ENCODE peak calls at places on chromosomes 6 and 20, in eight cellular contexts. W is T-helper 2 cell; O is cardiac fibroblast; Y is right lobe of liver; M is activated CD4-positive, alpha-beta T cell treated with anti-CD3 and anti-CD28 coated beads for 36 hours; Q is HCT116; T is CD8-positive, alpha-beta T cell; A is SW480. B is an unnamed sample.

GRCh38 chr6:3405182-3405518 is 51.7 kb downstream of the SLC22A23 start:
- DNase-seq in T (no peak), W (no peak), M (no peak), Y (no peak), O (no peak), Q (no peak), A (no peak), B (no peak)

GRCh38 chr6:106360410-106360988 is at the start of gene CRYBG1:
- DNase-seq in T (peak), O (peak), M (peak), A (peak), Y (peak), W (peak), Q (peak), B (peak)

GRCh38 chr20:20568604-20569205 is 143.7 kb downstream of the RALGAPA2 start:
- DNase-seq in W (no peak), O (peak), T (no peak), Q (no peak), A (peak), Y (no peak), M (peak), B (peak)

GRCh38 chr6:133503330-133503729 is 262.2 kb downstream of the EYA4 start:
- DNase-seq in M (no peak), Y (no peak), T (no peak), O (peak), A (no peak), W (no peak), Q (no peak), B (no peak)

GRCh38 chr6:659716-660581 is 3.0 kb upstream of the HUS1B start:
- DNase-seq in W (no peak), A (no peak), Y (no peak), Q (no peak), O (no peak), M (peak), T (no peak), B (no peak)

GRCh38 chr20:40702504-40702903 is 13.5 kb upstream of the MAFB start:
- DNase-seq in W (no peak), Y (no peak), T (no peak), A (no peak), Q (no peak), O (no peak), M (no peak), B (no peak)

GRCh38 chr20:46767127-46767761 is 57.8 kb downstream of the SLC2A10 start:
- DNase-seq in Y (no peak), Q (peak), O (peak), T (no peak), A (peak), W (no peak), M (peak), B (no peak)

GRCh38 chr6:156658186-156658585 is 119.0 kb upstream of the ARID1B start:
- DNase-seq in Q (no peak), Y (no peak), W (no peak), O (peak), M (no peak), A (no peak), T (no peak), B (peak)

GRCh38 chr20:50464026-50464724 is 46.0 kb upstream of the PTPN1 start:
- DNase-seq in Y (no peak), W (peak), Q (no peak), A (peak), O (peak), T (peak), M (peak), B (peak)

GRCh38 chr6:42239736-42240375 is 22.2 kb upstream of the MRPS10 start:
- DNase-seq in T (no peak), W (no peak), Y (no peak), A (no peak), M (no peak), Q (no peak), O (peak), B (no peak)

GRCh38 chr6:151716446-151717047 is 90.9 kb upstream of the ESR1 start:
- DNase-seq in W (no peak), M (peak), T (no peak), A (no peak), Q (no peak), Y (no peak), O (no peak), B (no peak)

GRCh38 chr20:61271273-61272221 is 19.5 kb downstream of the CDH4 start:
- DNase-seq in W (no peak), A (no peak), M (no peak), Q (no peak), T (no peak), O (no peak), Y (no peak), B (no peak)

GRCh38 chr6:22320750-22321149 is 23.9 kb upstream of the PRL start:
- DNase-seq in Q (peak), O (peak), A (peak), T (no peak), Y (no peak), W (no peak), M (no peak), B (no peak)

GRCh38 chr20:15900443-15900842 is 672.8 kb downstream of the KIF16B start:
- DNase-seq in Y (no peak), W (no peak), M (no peak), O (no peak), Q (no peak), T (no peak), A (no peak), B (no peak)

GRCh38 chr20:23626040-23626620 is 11.6 kb downstream of the CST3 start:
- DNase-seq in M (no peak), A (no peak), W (no peak), O (peak), Y (no peak), Q (no peak), T (no peak), B (no peak)

GRCh38 chr6:119395192-119395591 is 45.6 kb upstream of the MAN1A1 start:
- DNase-seq in M (no peak), A (no peak), T (no peak), O (no peak), Q (no peak), W (no peak), Y (no peak), B (no peak)

GRCh38 chr20:13274311-13274965 is 53.4 kb downstream of the ISM1 start:
- DNase-seq in Y (no peak), Q (no peak), T (no peak), O (no peak), W (no peak), A (no peak), M (no peak), B (no peak)

GRCh38 chr6:73579851-73580246 is 59.0 kb upstream of the EEF1A1 start:
- DNase-seq in Y (no peak), A (peak), O (peak), T (no peak), W (no peak), Q (peak), M (peak), B (no peak)

GRCh38 chr6:1600764-1601615 is 8.7 kb upstream of the FOXC1 start:
- DNase-seq in O (no peak), Q (no peak), A (no peak), Y (no peak), W (no peak), T (no peak), M (no peak), B (no peak)

GRCh38 chr6:148611213-148611612 is 135.6 kb upstream of the UST start:
- DNase-seq in Q (no peak), W (no peak), O (peak), T (no peak), Y (no peak), M (no peak), A (no peak), B (peak)

GRCh38 chr6:143260857-143261256 is 189.6 kb downstream of the ADAT2 start:
- DNase-seq in A (no peak), T (no peak), Y (no peak), M (no peak), Q (no peak), W (no peak), O (no peak), B (no peak)